ENCODE peak calls at places on chromosomes 16 and 17, in ten cellular contexts. Q is stimulated activated naive CD8-positive, alpha-beta T cell treated with anti-CD3 and anti-CD28 coated beads, Interleukin-15, amount 100 ng/mL, for 72 hours; T is activated CD4-positive, alpha-beta T cell treated with anti-CD3 and anti-CD28 coated beads for 48 hours; J is GM04504; I is A172; D is activated naive CD8-positive, alpha-beta T cell treated with anti-CD3 and anti-CD28 coated beads, Interleukin-2, amount 50 U/mL, for 24 hours; W is brain microvascular endothelial cell; L is CD4-positive, CD25-positive, alpha-beta regulatory T cell; H is NCI-H1694 treated with DMSO at 0.1 percent for 48 hours; F is NCI-H2029. N is an unnamed sample.

GRCh38 chr16:53091508-53092211 is 36.9 kb downstream of the CHD9 start:
- DNase-seq in F (peak), H (peak), T (peak), L (peak), D (peak), Q (no peak), I (peak), W (peak), J (peak), N (peak)

GRCh38 chr17:38893612-38894011 is 23.8 kb downstream of the LASP1 start:
- DNase-seq in W (peak), F (no peak), I (no peak), D (peak), H (no peak), L (no peak), J (no peak), T (peak), Q (peak), N (no peak)

GRCh38 chr17:46977750-46978488 is 1.1 kb downstream of the RPRML start:
- DNase-seq in H (peak), F (no peak), W (no peak), J (no peak), D (no peak), Q (no peak), I (no peak), L (no peak), T (no peak), N (no peak)

GRCh38 chr17:43898446-43898845 is 8.9 kb downstream of the MPP2 start:
- DNase-seq in I (no peak), D (no peak), L (no peak), Q (no peak), W (no peak), T (no peak), H (no peak), J (no peak), F (no peak), N (no peak)

GRCh38 chr16:17431012-17431411 is 39.7 kb downstream of the XYLT1 start:
- DNase-seq in D (no peak), L (no peak), Q (no peak), J (no peak), I (no peak), F (no peak), W (no peak), H (no peak), T (no peak), N (no peak)

GRCh38 chr17:38402897-38403296 is 25.4 kb upstream of the ARHGAP23 start:
- DNase-seq in Q (no peak), W (no peak), L (no peak), J (no peak), D (no peak), F (no peak), I (no peak), T (no peak), H (no peak), N (no peak)

GRCh38 chr17:66633322-66633965 is 201.5 kb upstream of the CACNG5 start:
- DNase-seq in F (no peak), H (no peak), J (peak), D (peak), W (peak), T (peak), Q (peak), L (peak), I (peak), N (no peak)

GRCh38 chr17:7849185-7850117 is 5.4 kb upstream of the TMEM88 start:
- DNase-seq in H (no peak), T (no peak), L (no peak), D (no peak), F (no peak), Q (no peak), W (no peak), J (no peak), I (no peak), N (no peak)

GRCh38 chr17:6959700-6960099 is 36.1 kb upstream of the ALOX12 start:
- DNase-seq in H (no peak), J (no peak), D (no peak), W (no peak), L (no peak), I (no peak), T (no peak), Q (no peak), F (no peak), N (no peak)

GRCh38 chr16:54821731-54822130 is 108.9 kb upstream of the IRX5 start:
- DNase-seq in D (no peak), W (no peak), L (no peak), H (no peak), I (no peak), F (no peak), J (no peak), T (no peak), Q (no peak), N (no peak)

GRCh38 chr16:30567160-30567990 is 4.1 kb downstream of the ZNF688 start:
- DNase-seq in Q (peak), W (no peak), D (peak), F (no peak), L (peak), I (peak), T (peak), H (no peak), J (no peak), N (no peak)

GRCh38 chr17:30219315-30219714 is 16.2 kb downstream of the SLC6A4 start:
- DNase-seq in L (no peak), F (no peak), H (no peak), J (no peak), Q (no peak), D (no peak), I (no peak), W (no peak), T (no peak), N (no peak)

GRCh38 chr16:28982949-28983348 is 1.9 kb upstream of the LAT start:
- DNase-seq in F (no peak), I (no peak), H (no peak), D (no peak), Q (no peak), W (no peak), J (no peak), T (no peak), L (no peak), N (no peak)

GRCh38 chr16:85553436-85554113 is 59.5 kb upstream of the GSE1 start:
- DNase-seq in L (peak), W (no peak), H (no peak), D (peak), F (peak), Q (peak), T (peak), I (peak), J (no peak), N (no peak)

GRCh38 chr17:28173801-28174200 is 131.3 kb downstream of the NLK start:
- DNase-seq in L (no peak), F (no peak), I (no peak), D (no peak), H (no peak), T (no peak), J (no peak), Q (no peak), W (no peak), N (no peak)

GRCh38 chr17:14301761-14302401 is 1.0 kb downstream of the HS3ST3B1 start:
- DNase-seq in I (no peak), F (no peak), T (peak), Q (peak), H (no peak), J (no peak), W (peak), L (peak), D (peak), N (no peak)

GRCh38 chr17:79607941-79608728 is 2.7 kb downstream of the RBFOX3 start:
- DNase-seq in L (no peak), I (no peak), J (no peak), H (no peak), T (peak), W (peak), Q (no peak), D (peak), F (no peak), N (no peak)

GRCh38 chr16:69706256-69706974 is 19.9 kb downstream of the NQO1 start:
- DNase-seq in L (no peak), D (no peak), H (no peak), T (no peak), F (no peak), W (no peak), Q (no peak), I (no peak), J (no peak), N (no peak)

GRCh38 chr16:65975049-65975708 is 391.3 kb upstream of the CDH5 start:
- DNase-seq in W (peak), L (no peak), D (no peak), F (no peak), H (no peak), Q (no peak), J (peak), T (peak), I (peak), N (no peak)

GRCh38 chr17:56913000-56913866 is 616 bp downstream of the TRIM25 start:
- DNase-seq in J (no peak), I (no peak), Q (no peak), L (no peak), W (no peak), H (no peak), F (no peak), T (no peak), D (no peak), N (no peak)

GRCh38 chr17:73431401-73432205 is 119.8 kb upstream of the CDC42EP4 start:
- DNase-seq in H (no peak), Q (no peak), W (no peak), T (no peak), J (no peak), I (no peak), D (no peak), L (no peak), F (no peak), N (no peak)

GRCh38 chr17:42853004-42853403 is 2.0 kb downstream of the AOC3 start:
- DNase-seq in D (no peak), L (no peak), J (no peak), H (no peak), T (no peak), F (no peak), W (no peak), I (no peak), Q (no peak), N (no peak)

GRCh38 chr17:1714980-1715802 is 5.0 kb upstream of the TLCD2 start:
- DNase-seq in Q (peak), F (no peak), I (peak), L (peak), W (peak), H (no peak), D (peak), J (peak), T (peak), N (no peak)

GRCh38 chr17:61251939-61252865 is 147.4 kb upstream of the TBX2 start:
- DNase-seq in L (no peak), I (peak), W (peak), J (peak), T (no peak), H (no peak), D (peak), F (no peak), Q (no peak), N (peak)

GRCh38 chr17:7296189-7296861 is 1.9 kb upstream of the YBX2 start:
- DNase-seq in D (peak), Q (peak), J (peak), T (peak), H (peak), F (peak), L (peak), I (peak), W (peak), N (peak)

GRCh38 chr16:78212674-78213073 is 113.2 kb downstream of the WWOX start:
- DNase-seq in D (no peak), F (no peak), J (no peak), L (no peak), I (no peak), H (no peak), W (no peak), T (no peak), Q (no peak), N (no peak)

GRCh38 chr17:65365209-65365608 is 196.2 kb downstream of the AXIN2 start:
- DNase-seq in I (no peak), H (no peak), W (no peak), J (no peak), D (no peak), L (no peak), Q (no peak), F (no peak), T (no peak), N (no peak)

GRCh38 chr17:45224671-45225050 is 3.0 kb downstream of the FMNL1 start:
- DNase-seq in L (peak), H (no peak), I (no peak), W (no peak), T (peak), D (peak), J (no peak), F (no peak), Q (peak), N (no peak)

GRCh38 chr17:71057938-71058337 is 888.6 kb downstream of the KCNJ2 start:
- DNase-seq in D (no peak), T (no peak), J (no peak), F (no peak), I (no peak), H (no peak), W (no peak), Q (no peak), L (no peak), N (no peak)

GRCh38 chr17:4204676-4205075 is 59.1 kb downstream of the ANKFY1 start:
- DNase-seq in F (peak), I (no peak), J (peak), W (peak), L (no peak), D (no peak), T (peak), H (no peak), Q (no peak), N (no peak)

GRCh38 chr16:75305364-75306101 is 54.1 kb upstream of the BCAR1 start:
- DNase-seq in F (peak), H (peak), T (peak), Q (peak), W (peak), D (peak), J (peak), L (peak), I (peak), N (peak)

GRCh38 chr17:75075597-75076253 is 12.0 kb upstream of the SLC16A5 start:
- DNase-seq in I (no peak), H (no peak), D (no peak), L (no peak), T (no peak), Q (no peak), W (no peak), J (no peak), F (no peak), N (no peak)

GRCh38 chr17:44030482-44030881 is 15.7 kb upstream of the TMEM101 start:
- DNase-seq in W (no peak), H (no peak), Q (no peak), J (no peak), F (no peak), L (no peak), D (no peak), T (no peak), I (no peak), N (no peak)

GRCh38 chr17:79125503-79125902 is 50.9 kb downstream of the ENGASE start:
- DNase-seq in T (no peak), J (no peak), D (no peak), H (no peak), Q (no peak), W (no peak), F (peak), I (no peak), L (no peak), N (no peak)

GRCh38 chr16:667113-667779 is 686 bp upstream of the RHOT2 start:
- DNase-seq in T (no peak), W (no peak), L (no peak), Q (no peak), F (no peak), I (no peak), J (no peak), D (no peak), H (no peak), N (peak)